ENCODE peak calls at places on chromosomes 4 and X, in six cellular contexts. One of them, this sample, is unnamed.

GRCh38 chr4:153534792-153535629 is 68.9 kb downstream of the TMEM131L start:
- DNase-seq in testis: no peak
- DNase-seq in heart left ventricle: no peak
- DNase-seq in adrenal gland: no peak
- DNase-seq in thoracic aorta: no peak
- DNase-seq in esophagus muscularis mucosa: peak
- DNase-seq in this sample: no peak

GRCh38 chrX:140091276-140091886 is 126.1 kb upstream of the CXorf66 start:
- DNase-seq in esophagus muscularis mucosa: no peak
- DNase-seq in adrenal gland: peak
- DNase-seq in testis: peak
- DNase-seq in thoracic aorta: no peak
- DNase-seq in heart left ventricle: no peak
- DNase-seq in this sample: peak

GRCh38 chr4:73387552-73387951 is 16.5 kb upstream of the ALB start:
- DNase-seq in adrenal gland: no peak
- DNase-seq in heart left ventricle: no peak
- DNase-seq in thoracic aorta: no peak
- DNase-seq in esophagus muscularis mucosa: no peak
- DNase-seq in testis: no peak
- DNase-seq in this sample: no peak

GRCh38 chrX:49003696-49004095 is 1.6 kb upstream of the GRIPAP1 start:
- DNase-seq in testis: no peak
- DNase-seq in esophagus muscularis mucosa: no peak
- DNase-seq in adrenal gland: no peak
- DNase-seq in thoracic aorta: no peak
- DNase-seq in heart left ventricle: no peak
- DNase-seq in this sample: no peak

GRCh38 chrX:73668779-73669178 is 105.8 kb downstream of the CHIC1 start:
- DNase-seq in testis: no peak
- DNase-seq in adrenal gland: peak
- DNase-seq in esophagus muscularis mucosa: no peak
- DNase-seq in heart left ventricle: peak
- DNase-seq in thoracic aorta: no peak
- DNase-seq in this sample: no peak

GRCh38 chr4:136750898-136751297 is 781.4 kb downstream of the PCDH18 start:
- DNase-seq in thoracic aorta: no peak
- DNase-seq in adrenal gland: no peak
- DNase-seq in heart left ventricle: no peak
- DNase-seq in testis: no peak
- DNase-seq in esophagus muscularis mucosa: no peak
- DNase-seq in this sample: no peak

GRCh38 chr4:68077301-68077700 is 52.4 kb downstream of the TMPRSS11F start:
- DNase-seq in esophagus muscularis mucosa: no peak
- DNase-seq in testis: no peak
- DNase-seq in thoracic aorta: no peak
- DNase-seq in heart left ventricle: no peak
- DNase-seq in adrenal gland: no peak
- DNase-seq in this sample: no peak

GRCh38 chrX:46204721-46205422 is 340.3 kb downstream of the ZNF674 start:
- DNase-seq in testis: no peak
- DNase-seq in esophagus muscularis mucosa: no peak
- DNase-seq in adrenal gland: no peak
- DNase-seq in heart left ventricle: no peak
- DNase-seq in thoracic aorta: no peak
- DNase-seq in this sample: no peak

GRCh38 chr4:3518511-3518880 is 13.7 kb downstream of the LRPAP1 start:
- DNase-seq in testis: no peak
- DNase-seq in adrenal gland: no peak
- DNase-seq in thoracic aorta: no peak
- DNase-seq in heart left ventricle: no peak
- DNase-seq in esophagus muscularis mucosa: no peak
- DNase-seq in this sample: peak

GRCh38 chr4:7763788-7764187 is 175.9 kb downstream of the AFAP1 start:
- DNase-seq in testis: no peak
- DNase-seq in adrenal gland: no peak
- DNase-seq in thoracic aorta: no peak
- DNase-seq in heart left ventricle: no peak
- DNase-seq in esophagus muscularis mucosa: no peak
- DNase-seq in this sample: no peak

GRCh38 chr4:2105559-2105958 is 46.4 kb downstream of the NAT8L start:
- DNase-seq in heart left ventricle: no peak
- DNase-seq in thoracic aorta: no peak
- DNase-seq in adrenal gland: no peak
- DNase-seq in testis: no peak
- DNase-seq in esophagus muscularis mucosa: no peak
- DNase-seq in this sample: no peak

GRCh38 chr4:97395980-97396562 is 747.2 kb downstream of the STPG2 start:
- DNase-seq in heart left ventricle: no peak
- DNase-seq in esophagus muscularis mucosa: no peak
- DNase-seq in testis: no peak
- DNase-seq in thoracic aorta: no peak
- DNase-seq in adrenal gland: no peak
- DNase-seq in this sample: no peak

GRCh38 chrX:71999535-71999934 is 88.9 kb downstream of the NHSL2 start:
- DNase-seq in adrenal gland: no peak
- DNase-seq in testis: no peak
- DNase-seq in thoracic aorta: no peak
- DNase-seq in heart left ventricle: no peak
- DNase-seq in esophagus muscularis mucosa: no peak
- DNase-seq in this sample: no peak

GRCh38 chrX:119427024-119427794 is 28.1 kb downstream of the SLC25A43 start:
- DNase-seq in heart left ventricle: peak
- DNase-seq in thoracic aorta: no peak
- DNase-seq in esophagus muscularis mucosa: no peak
- DNase-seq in adrenal gland: no peak
- DNase-seq in testis: peak
- DNase-seq in this sample: no peak

GRCh38 chrX:9339603-9340569 is 125.0 kb upstream of the TBL1X start:
- DNase-seq in testis: peak
- DNase-seq in adrenal gland: no peak
- DNase-seq in heart left ventricle: peak
- DNase-seq in thoracic aorta: no peak
- DNase-seq in esophagus muscularis mucosa: peak
- DNase-seq in this sample: no peak

GRCh38 chr4:2298548-2298991 is 36.7 kb upstream of the MXD4 start:
- DNase-seq in thoracic aorta: no peak
- DNase-seq in esophagus muscularis mucosa: no peak
- DNase-seq in heart left ventricle: no peak
- DNase-seq in testis: no peak
- DNase-seq in adrenal gland: no peak
- DNase-seq in this sample: peak

GRCh38 chr4:20026456-20026855 is 225.2 kb upstream of the SLIT2 start:
- DNase-seq in esophagus muscularis mucosa: no peak
- DNase-seq in testis: no peak
- DNase-seq in thoracic aorta: no peak
- DNase-seq in heart left ventricle: no peak
- DNase-seq in adrenal gland: no peak
- DNase-seq in this sample: no peak

GRCh38 chr4:136311774-136312173 is 1220.5 kb downstream of the PCDH18 start:
- DNase-seq in thoracic aorta: no peak
- DNase-seq in heart left ventricle: no peak
- DNase-seq in adrenal gland: no peak
- DNase-seq in esophagus muscularis mucosa: no peak
- DNase-seq in testis: no peak
- DNase-seq in this sample: no peak

GRCh38 chrX:47707031-47707780 is 48.2 kb upstream of the UXT start:
- DNase-seq in adrenal gland: no peak
- DNase-seq in esophagus muscularis mucosa: no peak
- DNase-seq in testis: no peak
- DNase-seq in heart left ventricle: no peak
- DNase-seq in thoracic aorta: no peak
- DNase-seq in this sample: no peak

GRCh38 chr4:56118055-56118454 is 169.3 kb downstream of the CEP135 start:
- DNase-seq in heart left ventricle: no peak
- DNase-seq in adrenal gland: no peak
- DNase-seq in esophagus muscularis mucosa: no peak
- DNase-seq in testis: no peak
- DNase-seq in thoracic aorta: no peak
- DNase-seq in this sample: no peak

GRCh38 chr4:56106755-56107154 is 158.0 kb downstream of the CEP135 start:
- DNase-seq in adrenal gland: no peak
- DNase-seq in heart left ventricle: no peak
- DNase-seq in testis: no peak
- DNase-seq in thoracic aorta: no peak
- DNase-seq in esophagus muscularis mucosa: no peak
- DNase-seq in this sample: no peak

DNA sequence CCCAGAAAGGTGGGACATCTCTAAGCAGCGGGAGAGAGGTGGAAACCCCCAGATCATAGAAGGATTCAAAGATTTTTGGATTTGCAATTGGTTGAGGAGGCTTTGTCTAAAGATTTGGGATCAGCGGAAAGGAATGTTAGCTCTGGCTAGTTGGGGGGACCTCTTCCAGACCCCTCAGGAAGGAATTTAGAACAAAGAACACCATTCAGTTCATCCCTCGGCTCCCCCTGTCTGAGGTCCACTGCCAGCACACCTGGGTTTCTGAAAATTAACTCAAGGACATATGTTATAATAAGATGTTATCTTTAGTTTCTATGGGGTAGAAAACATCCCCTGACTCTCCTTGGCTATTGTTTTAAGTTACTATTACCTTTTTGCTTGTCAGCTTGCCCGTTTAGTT is 163.6 kb downstream of the CEP135 start:
- DNase-seq in testis: no peak
- DNase-seq in adrenal gland: no peak
- DNase-seq in heart left ventricle: no peak
- DNase-seq in thoracic aorta: no peak
- DNase-seq in esophagus muscularis mucosa: no peak
- DNase-seq in this sample: no peak
- TF ChIP-seq CTCF in testis: no peak
- TF ChIP-seq CTCF in adrenal gland: no peak
- TF ChIP-seq CTCF in heart left ventricle: no peak
- TF ChIP-seq CTCF in thoracic aorta: no peak
- TF ChIP-seq CTCF in esophagus muscularis mucosa: no peak
- TF ChIP-seq CTCF in this sample: no peak

GRCh38 chrX:152993933-152994332 is at the start of gene PNMA5:
- DNase-seq in testis: no peak
- DNase-seq in heart left ventricle: no peak
- DNase-seq in thoracic aorta: no peak
- DNase-seq in esophagus muscularis mucosa: no peak
- DNase-seq in adrenal gland: no peak
- DNase-seq in this sample: no peak

GRCh38 chrX:152992120-152992519 is 1.8 kb downstream of the PNMA5 start:
- DNase-seq in testis: no peak
- DNase-seq in adrenal gland: no peak
- DNase-seq in thoracic aorta: no peak
- DNase-seq in heart left ventricle: no peak
- DNase-seq in esophagus muscularis mucosa: no peak
- DNase-seq in this sample: no peak

DNA sequence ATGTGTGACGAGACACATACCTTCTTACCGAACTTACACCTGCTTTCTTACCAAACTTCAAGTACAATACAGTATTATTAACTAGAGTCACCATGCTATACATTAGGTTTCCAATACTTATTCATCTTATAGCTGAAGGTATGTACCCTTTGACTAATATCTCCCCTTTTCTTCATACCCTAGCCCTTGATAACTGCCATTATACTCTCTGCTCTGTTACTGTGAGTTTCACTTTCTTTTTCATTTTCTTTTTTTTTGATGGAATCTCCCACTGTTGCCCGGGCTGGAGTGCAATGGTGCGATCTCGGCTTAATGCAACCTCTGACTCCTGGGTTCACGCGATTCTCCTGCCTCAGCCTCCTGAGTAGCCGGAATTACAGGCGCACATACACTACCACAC is 3.4 kb upstream of the PNMA5 start:
- DNase-seq in thoracic aorta: no peak
- DNase-seq in heart left ventricle: no peak
- DNase-seq in adrenal gland: no peak
- DNase-seq in testis: no peak
- DNase-seq in esophagus muscularis mucosa: no peak
- DNase-seq in this sample: no peak
- H3K27ac ChIP-seq in thoracic aorta: no peak
- H3K27ac ChIP-seq in heart left ventricle: no peak
- H3K27ac ChIP-seq in adrenal gland: no peak
- H3K27ac ChIP-seq in testis: no peak
- H3K27ac ChIP-seq in esophagus muscularis mucosa: no peak
- H3K27ac ChIP-seq in this sample: no peak

GRCh38 chr4:152348670-152349069 is 187.2 kb downstream of the FBXW7 start:
- DNase-seq in thoracic aorta: no peak
- DNase-seq in esophagus muscularis mucosa: no peak
- DNase-seq in adrenal gland: no peak
- DNase-seq in heart left ventricle: no peak
- DNase-seq in testis: no peak
- DNase-seq in this sample: no peak

GRCh38 chr4:152356428-152357034 is 179.4 kb downstream of the FBXW7 start:
- DNase-seq in adrenal gland: no peak
- DNase-seq in thoracic aorta: no peak
- DNase-seq in testis: no peak
- DNase-seq in heart left ventricle: no peak
- DNase-seq in esophagus muscularis mucosa: no peak
- DNase-seq in this sample: no peak

GRCh38 chr4:152352215-152352614 is 183.7 kb downstream of the FBXW7 start:
- DNase-seq in esophagus muscularis mucosa: no peak
- DNase-seq in heart left ventricle: no peak
- DNase-seq in testis: no peak
- DNase-seq in thoracic aorta: no peak
- DNase-seq in adrenal gland: no peak
- DNase-seq in this sample: no peak

GRCh38 chr4:152351080-152351479 is 184.8 kb downstream of the FBXW7 start:
- DNase-seq in thoracic aorta: no peak
- DNase-seq in heart left ventricle: no peak
- DNase-seq in adrenal gland: no peak
- DNase-seq in testis: no peak
- DNase-seq in esophagus muscularis mucosa: no peak
- DNase-seq in this sample: no peak

DNA sequence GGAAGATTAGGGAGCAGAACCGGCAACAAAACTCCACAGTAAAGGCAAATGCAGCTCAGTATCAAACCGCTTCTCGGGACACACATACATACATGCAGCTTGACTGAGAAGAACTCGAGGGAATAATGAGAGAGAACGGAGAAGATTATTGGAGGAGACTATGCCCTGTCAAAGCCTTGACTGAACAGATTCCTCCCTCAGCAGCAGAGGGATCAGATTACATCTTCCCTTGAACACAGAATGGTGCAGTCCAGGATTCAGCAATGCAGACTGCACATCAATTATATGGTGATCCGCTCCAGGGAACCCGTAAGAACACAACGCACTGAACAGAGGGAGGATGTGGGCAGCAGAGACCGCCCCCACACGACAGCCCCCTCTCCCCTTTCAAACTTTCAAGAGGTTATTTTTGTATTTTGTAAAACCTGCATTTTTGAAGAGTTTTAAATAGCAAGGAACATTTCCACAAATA is 183.2 kb downstream of the FBXW7 start:
- DNase-seq in thoracic aorta: no peak
- DNase-seq in heart left ventricle: peak
- DNase-seq in testis: peak
- DNase-seq in adrenal gland: peak
- DNase-seq in esophagus muscularis mucosa: no peak
- DNase-seq in this sample: peak
- H3K4me3 ChIP-seq in thoracic aorta: peak
- H3K4me3 ChIP-seq in heart left ventricle: peak
- H3K4me3 ChIP-seq in testis: peak
- H3K4me3 ChIP-seq in adrenal gland: peak
- H3K4me3 ChIP-seq in esophagus muscularis mucosa: peak
- H3K4me3 ChIP-seq in this sample: peak

GRCh38 chrX:134603806-134604700 is 54.2 kb downstream of the PLAC1 start:
- DNase-seq in adrenal gland: peak
- DNase-seq in testis: no peak
- DNase-seq in esophagus muscularis mucosa: no peak
- DNase-seq in heart left ventricle: no peak
- DNase-seq in thoracic aorta: no peak
- DNase-seq in this sample: no peak
- TF ChIP-seq CTCF in adrenal gland: no peak
- TF ChIP-seq CTCF in testis: no peak
- TF ChIP-seq CTCF in esophagus muscularis mucosa: no peak
- TF ChIP-seq CTCF in heart left ventricle: no peak
- TF ChIP-seq CTCF in thoracic aorta: no peak
- TF ChIP-seq CTCF in this sample: no peak

This sample was measured in tibial artery.